ENCODE peak calls at places on chromosomes 3 and 15, in nine cellular contexts. M, Q, N, O, H, K, T, J and D are unnamed samples. For H3K4me1, the result is how much of the 10 kb centered on the place peaks cover.

GRCh38 chr15:37973856-37974255 is 39.4 kb downstream of the TMCO5A start:
- DNase-seq in M (no peak), Q (no peak), J (no peak), N (no peak), O (no peak), K (no peak), T (no peak), H (no peak), D (peak)

GRCh38 chr15:80179966-80180365 is 27.2 kb downstream of the FAH start:
- DNase-seq in Q (no peak), N (no peak), M (no peak), T (no peak), H (no peak), O (no peak), K (no peak), J (no peak), D (no peak)

GRCh38 chr3:40008796-40009195 is 199.4 kb downstream of the MYRIP start:
- DNase-seq in J (no peak), H (no peak), Q (no peak), T (no peak), O (no peak), M (no peak), N (no peak), K (no peak), D (no peak)

GRCh38 chr3:44962606-44963393 is 13.2 kb downstream of the ZDHHC3 start:
- DNase-seq in N (no peak), M (peak), T (no peak), J (no peak), H (no peak), Q (no peak), O (no peak), K (no peak), D (no peak)

GRCh38 chr3:169144691-169145090 is 518.8 kb downstream of the MECOM start:
- DNase-seq in M (no peak), T (no peak), H (no peak), Q (no peak), N (no peak), J (no peak), O (no peak), K (no peak), D (peak)

GRCh38 chr3:9600597-9600996 is 47.0 kb upstream of the LHFPL4 start:
- DNase-seq in H (peak), N (no peak), K (no peak), J (peak), T (no peak), Q (no peak), M (peak), O (no peak), D (peak)

GRCh38 chr3:9649791-9650521 is 651 bp downstream of the MTMR14 start:
- DNase-seq in Q (no peak), O (peak), H (no peak), T (no peak), M (peak), K (no peak), J (no peak), N (no peak), D (no peak)

GRCh38 chr3:39407773-39408492 is 1.4 kb downstream of the RPSA start:
- DNase-seq in T (no peak), Q (no peak), H (no peak), M (no peak), K (no peak), N (no peak), J (no peak), O (no peak), D (peak)

GRCh38 chr3:16253601-16254000 is 11.1 kb downstream of the DPH3 start:
- DNase-seq in K (no peak), Q (no peak), O (no peak), T (peak), H (no peak), J (no peak), M (peak), N (no peak), D (peak)

GRCh38 chr15:52010633-52011595 is 8.1 kb upstream of the MAPK6 start:
- DNase-seq in M (no peak), K (no peak), H (peak), T (no peak), J (no peak), N (no peak), Q (no peak), O (no peak), D (peak)

GRCh38 chr3:45176912-45177311 is 30.7 kb upstream of the CDCP1 start:
- DNase-seq in O (no peak), J (no peak), H (no peak), N (no peak), T (no peak), Q (no peak), M (no peak), K (no peak), D (no peak)

GRCh38 chr3:14467723-14468620 is 65.6 kb downstream of the SLC6A6 start:
- DNase-seq in O (peak), K (peak), J (peak), H (peak), T (no peak), Q (peak), N (peak), M (peak), D (peak)

GRCh38 chr3:88150771-88151170 is 1.0 kb downstream of the C3orf38 start:
- DNase-seq in K (no peak), N (no peak), O (no peak), T (no peak), J (no peak), H (no peak), M (no peak), Q (no peak), D (peak)

GRCh38 chr3:88148651-88149050 is 1.1 kb upstream of the C3orf38 start:
- DNase-seq in H (no peak), T (no peak), N (no peak), J (no peak), M (no peak), K (no peak), Q (no peak), O (no peak), D (no peak)

GRCh38 chr3:88149146-88149515 is 628 bp upstream of the C3orf38 start:
- DNase-seq in H (no peak), J (peak), M (no peak), N (no peak), Q (no peak), K (peak), T (no peak), O (peak), D (no peak)

GRCh38 chr3:88150371-88150770 is 612 bp downstream of the C3orf38 start:
- DNase-seq in O (no peak), H (no peak), M (no peak), T (no peak), Q (no peak), N (no peak), K (no peak), J (no peak), D (peak)

GRCh38 chr3:88149516-88150362 is at the start of gene C3orf38:
- DNase-seq in H (peak), T (peak), J (peak), M (peak), K (peak), Q (peak), N (peak), O (peak), D (peak)
- H3K4me1 ChIP-seq in H (under half), T (under half), J (under half), M (under half), K (under half), Q (under half), N (under half), O (under half), D (under half)

GRCh38 chr15:39889601-39890000 is 30.5 kb downstream of the GPR176 start:
- DNase-seq in M (no peak), T (no peak), N (no peak), J (no peak), Q (no peak), O (no peak), H (no peak), K (no peak), D (no peak)
- H3K4me1 ChIP-seq in M (under half), T (under half), N (under half), J (under half), Q (under half), O (under half), H (under half), K (under half), D (under half)

GRCh38 chr15:88400591-88400990 is 66.6 kb downstream of the MRPL46 start:
- DNase-seq in O (peak), M (no peak), N (no peak), H (no peak), K (peak), Q (no peak), J (no peak), T (no peak), D (no peak)
- H3K4me1 ChIP-seq in O (under half), M (under half), N (under half), H (under half), K (under half), Q (under half), J (under half), T (under half), D (under half)

GRCh38 chr3:177601120-177601519 is 403.8 kb upstream of the TBL1XR1 start:
- DNase-seq in N (no peak), O (no peak), K (no peak), J (no peak), Q (no peak), T (no peak), M (no peak), H (no peak), D (no peak)
- H3K4me1 ChIP-seq in N (under half), O (under half), K (under half), J (under half), Q (under half), T (under half), M (half or more), H (under half), D (under half)

GRCh38 chr15:77457619-77458265 is 37.1 kb downstream of the HMG20A start:
- DNase-seq in O (no peak), J (no peak), N (no peak), M (no peak), Q (no peak), T (no peak), H (no peak), K (no peak), D (peak)

GRCh38 chr15:77455696-77456293 is 35.1 kb downstream of the HMG20A start:
- DNase-seq in N (no peak), K (no peak), T (no peak), Q (no peak), M (no peak), J (no peak), O (no peak), H (no peak), D (peak)

GRCh38 chr15:77454265-77454664 is 33.6 kb downstream of the HMG20A start:
- DNase-seq in M (no peak), J (no peak), H (no peak), N (no peak), K (no peak), O (no peak), Q (no peak), T (no peak), D (peak)

GRCh38 chr15:77454956-77455355 is 34.3 kb downstream of the HMG20A start:
- DNase-seq in J (no peak), K (no peak), T (no peak), N (no peak), H (no peak), Q (no peak), O (no peak), M (no peak), D (no peak)

GRCh38 chr15:77456746-77457618 is 36.3 kb downstream of the HMG20A start:
- DNase-seq in Q (no peak), J (no peak), M (no peak), H (no peak), K (no peak), N (no peak), T (no peak), O (no peak), D (no peak)
- H3K4me1 ChIP-seq in Q (under half), J (under half), M (under half), H (under half), K (under half), N (under half), T (under half), O (under half), D (half or more)

DNA sequence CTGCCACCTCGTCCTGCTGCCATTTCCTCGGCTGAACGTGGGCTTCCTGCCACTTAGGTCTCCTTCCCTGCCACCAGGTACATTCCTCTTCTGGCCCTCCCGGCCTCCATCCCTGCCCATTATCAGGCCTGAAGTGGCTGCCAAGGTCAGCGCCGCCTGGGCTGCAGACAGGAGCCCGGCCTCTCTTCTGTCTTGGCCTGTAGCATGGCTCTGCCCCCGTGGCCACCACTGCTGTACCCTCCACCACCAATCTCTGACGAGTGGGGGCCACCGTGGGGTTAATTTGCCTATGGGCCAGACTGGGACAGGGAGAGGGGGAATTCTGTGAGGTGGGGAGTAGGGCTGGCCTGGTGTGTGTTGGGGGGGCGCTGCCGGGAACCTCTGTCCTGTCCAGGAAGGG is 2.0 kb upstream of the BAHD1 start:
- DNase-seq in N (peak), Q (no peak), J (no peak), T (no peak), M (no peak), O (no peak), H (no peak), K (no peak), D (no peak)
- H3K4me1 ChIP-seq in N (under half), Q (under half), J (under half), T (under half), M (under half), O (under half), H (under half), K (under half), D (under half)